ENCODE peak calls at places on chromosomes 2 and 18, in five cellular contexts. A is OCI-LY7, E is GM23248, C is neural progenitor cell, X is MM.1S. G is an unnamed sample.

GRCh38 chr2:27020337-27020948 is 12.3 kb upstream of the TMEM214 start:
- DNase-seq in A (no peak), E (no peak), C (no peak), X (no peak), G (peak)

GRCh38 chr2:36399050-36399449 is 43.5 kb downstream of the CRIM1 start:
- DNase-seq in A (no peak), E (no peak), C (no peak), X (no peak), G (no peak)

GRCh38 chr2:72024451-72025175 is 123.0 kb downstream of the CYP26B1 start:
- DNase-seq in A (no peak), E (no peak), C (no peak), X (no peak), G (no peak)

GRCh38 chr18:48627216-48627615 is 88.4 kb downstream of the CTIF start:
- DNase-seq in A (no peak), E (peak), C (no peak), X (no peak), G (peak)

GRCh38 chr2:135066710-135067109 is 14.6 kb downstream of the RAB3GAP1 start:
- DNase-seq in A (no peak), E (peak), C (no peak), X (no peak), G (no peak)

GRCh38 chr2:32775954-32776353 is 148.1 kb downstream of the TTC27 start:
- DNase-seq in A (no peak), E (no peak), C (no peak), X (no peak), G (no peak)

GRCh38 chr18:28365406-28365805 is 188.5 kb upstream of the CDH2 start:
- DNase-seq in A (no peak), E (peak), C (no peak), X (no peak), G (peak)

GRCh38 chr2:165414187-165414586 is 55.3 kb upstream of the CSRNP3 start:
- DNase-seq in A (no peak), E (no peak), C (no peak), X (no peak), G (peak)

GRCh38 chr2:96764253-96764637 is 3.5 kb downstream of the CNNM4 start:
- DNase-seq in A (peak), E (peak), C (peak), X (no peak), G (peak)

GRCh38 chr2:219475697-219476604 is 22.7 kb upstream of the GMPPA start:
- DNase-seq in A (peak), E (peak), C (peak), X (peak), G (peak)

GRCh38 chr2:9377461-9378097 is 45.7 kb downstream of the ITGB1BP1 start:
- DNase-seq in A (no peak), E (no peak), C (no peak), X (no peak), G (no peak)

GRCh38 chr18:35680139-35680551 is 98.6 kb downstream of the GALNT1 start:
- DNase-seq in A (no peak), E (no peak), C (no peak), X (no peak), G (no peak)

GRCh38 chr2:44392338-44392943 is 30.7 kb downstream of the CAMKMT start:
- DNase-seq in A (peak), E (peak), C (peak), X (peak), G (peak)

GRCh38 chr2:216108310-216108966 is 710 bp upstream of the XRCC5 start:
- DNase-seq in A (peak), E (peak), C (peak), X (no peak), G (no peak)

GRCh38 chr18:58694720-58695468 is 23.6 kb downstream of the MALT1 start:
- DNase-seq in A (no peak), E (no peak), C (no peak), X (no peak), G (no peak)

GRCh38 chr2:190382851-190383250 is 25.3 kb upstream of the MFSD6 start:
- DNase-seq in A (peak), E (peak), C (peak), X (peak), G (peak)

GRCh38 chr2:26710743-26711456 is 18.4 kb downstream of the KCNK3 start:
- DNase-seq in A (no peak), E (no peak), C (no peak), X (no peak), G (no peak)

GRCh38 chr2:98470851-98471255 is 26.2 kb downstream of the INPP4A start:
- DNase-seq in A (no peak), E (no peak), C (no peak), X (peak), G (no peak)

GRCh38 chr18:36392163-36392887 is 94.8 kb downstream of the FHOD3 start:
- DNase-seq in A (no peak), E (peak), C (no peak), X (no peak), G (no peak)

GRCh38 chr2:236485519-236485918 is 84.1 kb upstream of the ACKR3 start:
- DNase-seq in A (no peak), E (no peak), C (peak), X (no peak), G (no peak)

GRCh38 chr2:239770240-239770639 is 254.9 kb downstream of the NDUFA10 start:
- DNase-seq in A (no peak), E (no peak), C (no peak), X (peak), G (no peak)

GRCh38 chr2:196233808-196234501 is 62.6 kb upstream of the STK17B start:
- DNase-seq in A (peak), E (peak), C (no peak), X (peak), G (no peak)

GRCh38 chr2:15685143-15685542 is 93.5 kb downstream of the DDX1 start:
- DNase-seq in A (no peak), E (no peak), C (no peak), X (no peak), G (no peak)

GRCh38 chr2:219469186-219469724 is 29.4 kb upstream of the GMPPA start:
- DNase-seq in A (no peak), E (peak), C (no peak), X (no peak), G (peak)

GRCh38 chr2:109582928-109583895 is 30.6 kb downstream of the SEPTIN10 start:
- DNase-seq in A (no peak), E (peak), C (no peak), X (peak), G (no peak)

GRCh38 chr2:26997394-26997793 is 27.0 kb downstream of the MAPRE3 start:
- DNase-seq in A (no peak), E (no peak), C (peak), X (no peak), G (no peak)

GRCh38 chr2:49177194-49177593 is 22.9 kb upstream of the FSHR start:
- DNase-seq in A (no peak), E (no peak), C (no peak), X (no peak), G (no peak)

GRCh38 chr2:158460632-158461297 is 4.0 kb downstream of the PKP4 start:
- DNase-seq in A (no peak), E (peak), C (no peak), X (no peak), G (peak)

GRCh38 chr2:157875720-157876065 is 437 bp downstream of the ACVR1 start:
- DNase-seq in A (no peak), E (peak), C (peak), X (peak), G (peak)

GRCh38 chr2:128636802-128637147 is 318.1 kb upstream of the HS6ST1 start:
- DNase-seq in A (no peak), E (no peak), C (no peak), X (no peak), G (no peak)

GRCh38 chr2:70664525-70664924 is 103.5 kb downstream of the ADD2 start:
- DNase-seq in A (peak), E (no peak), C (no peak), X (no peak), G (no peak)

GRCh38 chr2:70668911-70669310 is 99.1 kb downstream of the ADD2 start:
- DNase-seq in A (no peak), E (no peak), C (no peak), X (no peak), G (no peak)

GRCh38 chr2:70659551-70659950 is 105.9 kb upstream of the TGFA start:
- DNase-seq in A (no peak), E (no peak), C (no peak), X (no peak), G (no peak)

GRCh38 chr2:70668432-70668831 is 99.6 kb downstream of the ADD2 start:
- DNase-seq in A (no peak), E (no peak), C (no peak), X (no peak), G (no peak)

DNA sequence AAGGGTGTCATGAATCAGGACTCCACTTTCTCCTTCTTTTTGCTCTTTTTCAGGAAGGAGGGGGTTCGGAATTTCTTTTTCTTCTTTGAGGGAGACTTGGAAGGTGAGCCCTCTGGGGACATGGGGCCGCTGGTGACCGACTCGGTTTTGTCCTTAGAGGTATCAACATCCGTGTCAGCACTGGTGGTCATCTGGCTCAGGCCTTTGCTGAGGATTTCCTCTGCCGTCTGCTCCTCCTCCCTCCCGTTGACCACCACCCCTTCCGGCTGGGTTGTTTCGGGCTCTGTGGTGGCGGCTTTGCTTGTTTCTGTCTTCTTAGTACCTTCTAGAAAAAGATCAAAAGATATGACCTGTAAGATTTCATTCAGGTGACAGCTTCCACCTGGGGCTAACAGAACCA is 104.6 kb downstream of the ADD2 start:
- DNase-seq in A (no peak), E (no peak), C (no peak), X (no peak), G (no peak)
- H3K4me3 ChIP-seq in A (no peak), E (no peak), C (no peak), X (no peak), G (no peak)

GRCh38 chr2:73952499-73953446 is 26.1 kb downstream of the DGUOK start:
- DNase-seq in A (no peak), E (peak), C (no peak), X (no peak), G (peak)
- TF ChIP-seq EZH2phosphoT487 in A (no peak), E (no peak), C (no peak), X (no peak), G (no peak)

DNA sequence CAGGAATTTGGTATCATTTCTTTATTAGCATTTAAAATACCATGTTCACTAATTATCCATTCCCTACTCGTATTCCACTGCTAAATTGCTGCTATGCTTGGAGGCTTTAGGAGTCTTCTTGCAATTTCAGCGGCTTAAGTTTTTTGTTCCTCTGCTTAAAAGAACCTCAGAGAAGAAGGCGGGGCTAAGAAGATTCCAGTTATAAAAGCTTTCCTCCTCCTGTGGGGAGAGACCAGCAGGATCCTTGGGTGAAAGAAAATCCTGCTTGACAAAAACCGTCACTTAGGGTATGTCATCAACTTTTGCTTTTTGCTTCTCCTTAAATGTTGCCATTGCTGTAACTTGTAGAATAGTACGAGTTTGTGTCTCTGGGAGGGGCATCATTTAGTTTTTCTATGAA is at the start of gene TRPM8:
- DNase-seq in A (no peak), E (no peak), C (peak), X (no peak), G (no peak)
- H3K4me3 ChIP-seq in A (no peak), E (no peak), C (peak), X (no peak), G (no peak)

GRCh38 chr2:37890893-37891495 is 34.1 kb upstream of the RMDN2 start:
- DNase-seq in A (peak), E (peak), C (peak), X (peak), G (peak)
- TF ChIP-seq EZH2phosphoT487 in A (no peak), E (no peak), C (no peak), X (no peak), G (no peak)

GRCh38 chr2:5690718-5691658 is 1.2 kb upstream of the SOX11 start:
- DNase-seq in A (no peak), E (peak), C (peak), X (no peak), G (no peak)
- H3K4me3 ChIP-seq in A (no peak), E (no peak), C (peak), X (no peak), G (no peak)

DNA sequence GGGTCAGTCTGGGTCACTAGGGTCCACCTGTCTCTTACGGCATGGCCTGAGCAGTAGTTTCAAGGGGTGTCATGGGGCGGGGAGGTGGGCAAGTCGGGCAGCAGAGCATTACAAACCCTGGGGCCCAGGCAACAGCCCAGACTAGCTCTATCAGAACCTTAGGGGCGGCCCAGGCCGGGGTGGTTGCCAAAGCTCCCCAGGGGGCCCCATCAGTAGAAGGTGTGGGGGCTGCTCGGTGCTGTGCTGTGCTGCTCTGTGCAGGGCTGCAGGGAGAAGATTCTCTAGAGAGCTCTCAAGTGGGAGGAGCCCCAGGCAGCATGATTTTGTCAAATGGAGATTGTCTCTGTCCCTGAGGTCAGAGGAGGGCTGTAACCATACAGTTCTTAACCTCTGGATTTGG is 36.4 kb upstream of the SLC14A1 start:
- DNase-seq in A (no peak), E (peak), C (no peak), X (peak), G (no peak)
- TF ChIP-seq EZH2phosphoT487 in A (no peak), E (no peak), C (no peak), X (no peak), G (no peak)

DNA sequence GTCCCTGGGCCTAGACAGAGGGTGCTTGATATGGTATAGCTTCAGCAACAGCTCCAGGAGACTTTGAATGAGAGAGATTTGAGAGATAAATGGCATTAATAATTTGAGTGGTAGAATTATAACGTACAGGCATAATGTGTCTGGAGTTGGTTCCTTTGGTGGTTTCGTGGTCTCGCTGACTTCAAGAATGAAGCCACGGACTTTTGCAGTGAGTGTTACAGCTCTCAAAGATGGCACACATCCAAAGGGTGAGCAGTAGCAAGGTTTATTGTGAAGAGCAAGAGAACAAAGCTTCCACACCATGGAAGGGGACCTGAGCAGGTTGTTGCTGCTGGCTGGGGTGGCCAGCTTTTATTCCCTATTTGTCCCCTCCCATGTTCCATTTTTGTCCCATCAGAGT is 23.1 kb downstream of the PDCD1 start:
- DNase-seq in A (no peak), E (no peak), C (no peak), X (no peak), G (no peak)
- H3K4me3 ChIP-seq in A (no peak), E (no peak), C (no peak), X (no peak), G (no peak)

GRCh38 chr2:182241936-182242335 is 184.9 kb downstream of the PDE1A start:
- DNase-seq in A (no peak), E (no peak), C (peak), X (no peak), G (no peak)
- TF ChIP-seq EZH2phosphoT487 in A (no peak), E (no peak), C (no peak), X (no peak), G (no peak)